ENCODE peak calls at places on chromosomes 6 and 20, in ten cellular contexts. O is body of pancreas, Y is prostate gland, W is upper lobe of right lung, R is left lung, U is heart left ventricle, C is HCT116, L is lower lobe of right lung, X is left ventricle myocardium inferior, D is right cardiac atrium. M is an unnamed sample.

GRCh38 chr6:151808331-151809241 is 1.1 kb downstream of the ESR1 start:
- DNase-seq in L (no peak), U (no peak), O (no peak), D (peak; percentile 49), C (no peak), W (no peak), X (no peak), Y (no peak), R (peak; percentile 79), M (no peak)

GRCh38 chr20:46099491-46100287 is 9.9 kb upstream of the NCOA5 start:
- DNase-seq in L (no peak), D (peak; percentile 64), O (no peak), R (peak; percentile 79), X (peak; percentile 23), Y (no peak), W (peak; percentile 72), U (peak; percentile 34), C (no peak), M (no peak)

GRCh38 chr20:23298155-23298554 is 52.4 kb upstream of the NXT1 start:
- DNase-seq in D (no peak), U (no peak), R (no peak), X (no peak), C (no peak), O (no peak), Y (no peak), L (no peak), W (no peak), M (no peak)

GRCh38 chr6:32666420-32667300 is at the start of gene HLA-DQB1:
- DNase-seq in Y (peak; percentile 20), R (no peak), X (no peak), D (peak; percentile 45), C (peak; percentile 75), U (peak; percentile 41), O (no peak), L (no peak), W (no peak), M (peak; percentile 19)

GRCh38 chr6:136077834-136078576 is 172.1 kb downstream of the MTFR2 start:
- DNase-seq in W (no peak), X (no peak), D (no peak), L (no peak), O (no peak), C (no peak), R (no peak), U (peak; percentile 37), Y (no peak), M (no peak)

GRCh38 chr6:3523288-3523670 is 66.4 kb upstream of the SLC22A23 start:
- DNase-seq in L (no peak), W (no peak), Y (peak; percentile 52), R (no peak), U (no peak), C (no peak), X (no peak), O (no peak), D (no peak), M (peak; percentile 36)

GRCh38 chr6:10400330-10400729 is 14.5 kb downstream of the TFAP2A start:
- DNase-seq in C (no peak), L (no peak), R (no peak), X (no peak), W (no peak), Y (peak; percentile 72), D (no peak), U (no peak), O (no peak), M (no peak)

GRCh38 chr6:126312013-126312665 is 27.8 kb upstream of the CENPW start:
- DNase-seq in C (peak; percentile 18), U (no peak), X (no peak), D (no peak), R (no peak), Y (no peak), W (no peak), O (no peak), L (no peak), M (no peak)

GRCh38 chr6:111956098-111956497 is 82.8 kb upstream of the FYN start:
- DNase-seq in C (no peak), O (no peak), Y (no peak), R (no peak), W (no peak), U (no peak), X (no peak), D (no peak), L (no peak), M (no peak)

GRCh38 chr20:4898845-4899244 is 102.5 kb downstream of the SLC23A2 start:
- DNase-seq in C (no peak), L (no peak), U (no peak), D (no peak), W (no peak), X (no peak), O (no peak), R (no peak), Y (no peak), M (peak; percentile 29)
- H3K27ac ChIP-seq in C (no peak overlapping the region), L (no peak overlapping the region), U (no peak overlapping the region), D (no peak overlapping the region), W (no peak overlapping the region), X (no peak overlapping the region), O (no peak overlapping the region), R (no peak overlapping the region), Y (no peak overlapping the region), M (peak overlapping the region; percentile 27)

GRCh38 chr6:149235130-149235561 is 82.4 kb upstream of the TAB2 start:
- DNase-seq in D (no peak), W (no peak), C (peak; percentile 82), X (no peak), L (no peak), R (no peak), O (peak; percentile 70), U (peak; percentile 53), Y (no peak), M (peak; percentile 44)

GRCh38 chr6:149233056-149233715 is 84.3 kb upstream of the TAB2 start:
- DNase-seq in D (no peak), Y (peak; percentile 41), L (no peak), C (peak; percentile 95), W (no peak), O (no peak), R (no peak), U (no peak), X (no peak), M (no peak)

GRCh38 chr6:149236584-149236983 is 80.9 kb upstream of the TAB2 start:
- DNase-seq in X (no peak), C (no peak), O (no peak), W (no peak), L (no peak), U (no peak), D (no peak), R (no peak), Y (no peak), M (no peak)

GRCh38 chr6:149231786-149232185 is 85.7 kb upstream of the TAB2 start:
- DNase-seq in Y (no peak), X (no peak), L (no peak), C (no peak), O (no peak), W (no peak), U (no peak), D (no peak), R (no peak), M (no peak)

DNA sequence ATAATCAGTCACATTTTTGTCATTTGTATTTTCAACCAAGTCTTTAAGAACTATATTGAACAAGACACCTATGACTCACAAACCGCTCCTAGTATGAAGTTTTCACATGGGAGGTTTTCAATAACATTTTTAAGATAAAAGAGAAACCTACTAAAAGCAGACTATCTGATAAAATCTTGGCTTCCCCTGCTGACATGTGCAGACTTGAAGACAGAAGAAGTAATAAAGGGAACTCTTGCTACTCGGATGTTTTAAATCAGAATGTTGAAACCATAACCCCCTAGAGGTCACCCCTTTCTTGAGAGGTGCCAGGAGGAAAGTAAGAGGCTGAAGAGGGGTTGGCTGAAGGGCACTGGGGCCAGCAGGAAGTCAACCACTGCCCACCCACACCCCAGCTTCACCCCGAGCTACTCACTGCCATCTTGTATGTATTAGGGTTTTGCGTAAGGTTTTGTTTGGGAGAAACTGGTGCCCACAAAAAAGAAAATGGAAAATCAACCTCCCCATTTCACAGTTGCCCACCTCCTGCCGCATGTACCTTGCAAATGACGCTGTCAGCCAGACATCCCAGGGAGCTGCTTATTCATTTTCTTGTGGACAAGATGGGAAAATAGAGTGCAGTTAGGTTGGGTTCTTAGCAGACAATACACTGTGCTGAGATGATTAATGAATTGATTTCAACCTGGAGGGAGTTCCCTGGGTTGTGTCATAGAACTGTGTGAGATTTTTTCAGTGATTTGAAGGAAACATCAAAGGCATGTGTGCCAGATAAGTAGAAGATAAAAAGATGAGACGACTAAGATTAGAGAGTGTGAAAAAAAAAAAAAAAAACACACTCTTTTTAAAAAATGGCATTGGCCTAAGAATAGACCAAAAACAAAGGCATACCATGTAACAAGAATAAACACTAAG is 83.2 kb upstream of the TAB2 start:
- DNase-seq in D (no peak), Y (no peak), U (no peak), X (no peak), C (peak; percentile 48), O (no peak), W (no peak), L (no peak), R (no peak), M (no peak)
- H3K27ac ChIP-seq in D (no peak overlapping the region), Y (no peak overlapping the region), U (no peak overlapping the region), X (no peak overlapping the region), C (peak overlapping the region; percentile 97), O (peak overlapping the region; percentile 28), W (no peak overlapping the region), L (no peak overlapping the region), R (no peak overlapping the region), M (no peak overlapping the region)

GRCh38 chr20:62900052-62900691 is 26.1 kb downstream of the DIDO1 start:
- DNase-seq in X (peak; percentile 64), R (peak; percentile 86), C (peak; percentile 23), D (peak; percentile 89), U (peak; percentile 73), Y (peak; percentile 78), O (peak; percentile 75), L (peak; percentile 73), W (peak; percentile 84), M (peak; percentile 81)

GRCh38 chr20:62905536-62906117 is 20.7 kb downstream of the DIDO1 start:
- DNase-seq in U (no peak), Y (no peak), O (no peak), W (no peak), X (no peak), D (no peak), R (no peak), L (peak; percentile 27), C (no peak), M (no peak)

GRCh38 chr20:62901891-62902290 is 24.4 kb downstream of the DIDO1 start:
- DNase-seq in O (no peak), C (no peak), D (no peak), X (no peak), U (no peak), R (no peak), Y (no peak), L (no peak), W (no peak), M (no peak)

GRCh38 chr20:62900692-62901584 is 25.4 kb downstream of the DIDO1 start:
- DNase-seq in U (no peak), W (no peak), C (no peak), Y (peak; percentile 71), R (no peak), L (no peak), O (peak; percentile 60), X (no peak), D (no peak), M (peak; percentile 62)

GRCh38 chr20:62902926-62903615 is 23.2 kb downstream of the DIDO1 start:
- DNase-seq in U (no peak), W (no peak), O (no peak), C (no peak), L (peak; percentile 2), R (no peak), D (no peak), X (no peak), Y (no peak), M (no peak)
- H3K27ac ChIP-seq in U (no peak overlapping the region), W (no peak overlapping the region), O (no peak overlapping the region), C (no peak overlapping the region), L (no peak overlapping the region), R (no peak overlapping the region), D (no peak overlapping the region), X (no peak overlapping the region), Y (no peak overlapping the region), M (no peak overlapping the region)

GRCh38 chr6:33684983-33685382 is 26.5 kb downstream of the UQCC2 start:
- DNase-seq in U (no peak), R (no peak), Y (no peak), C (no peak), W (no peak), L (no peak), O (no peak), X (no peak), D (no peak), M (no peak)
- H3K27ac ChIP-seq in U (no peak overlapping the region), R (no peak overlapping the region), Y (no peak overlapping the region), C (no peak overlapping the region), W (no peak overlapping the region), L (no peak overlapping the region), O (no peak overlapping the region), X (no peak overlapping the region), D (no peak overlapping the region), M (no peak overlapping the region)